ENCODE peak calls at places on chromosome 3, in nine cellular contexts. B is heart left ventricle; Z is CD4-positive, alpha-beta T cell; I is A549; S is HFFc6; H is endothelial cell; R is fibroblast of mammary gland; Q is bronchial epithelial cell; P is SK-N-SH. F is an unnamed sample.

GRCh38 chr3:37024820-37025405 is 31.6 kb downstream of the MLH1 start:
- DNase-seq in B (no peak), Z (no peak), I (no peak), S (no peak), H (no peak), R (no peak), Q (no peak), P (no peak), F (no peak)

GRCh38 chr3:69009559-69010410 is 3.7 kb downstream of the EOGT start:
- DNase-seq in B (no peak), Z (no peak), I (no peak), S (peak; percentile 92), H (peak; percentile 20), R (peak; percentile 85), Q (no peak), P (no peak), F (peak; percentile 41)

GRCh38 chr3:31804251-31805051 is 176.6 kb downstream of the OSBPL10 start:
- DNase-seq in B (no peak), Z (no peak), I (no peak), S (no peak), H (no peak), R (no peak), Q (peak; percentile 33), P (no peak), F (peak; percentile 19)

GRCh38 chr3:51276046-51276445 is 109.0 kb upstream of the MANF start:
- DNase-seq in B (no peak), Z (no peak), I (no peak), S (no peak), H (no peak), R (no peak), Q (no peak), P (no peak), F (no peak)

GRCh38 chr3:18137958-18138357 is 287.2 kb downstream of the SATB1 start:
- DNase-seq in B (no peak), Z (no peak), I (no peak), S (no peak), H (no peak), R (no peak), Q (no peak), P (peak; percentile 39), F (no peak)

GRCh38 chr3:194575484-194576210 is 57.6 kb downstream of the TMEM44 start:
- DNase-seq in B (no peak), Z (no peak), I (peak; percentile 35), S (no peak), H (no peak), R (peak; percentile 96), Q (peak; percentile 71), P (no peak), F (peak; percentile 86)

GRCh38 chr3:188037116-188037718 is 116.7 kb upstream of the LPP start:
- DNase-seq in B (no peak), Z (no peak), I (no peak), S (peak; percentile 25), H (peak; percentile 12), R (peak; percentile 67), Q (peak; percentile 47), P (no peak), F (peak; percentile 58)

GRCh38 chr3:87260270-87260669 is 16.1 kb downstream of the POU1F1 start:
- DNase-seq in B (no peak), Z (peak; percentile 20), I (peak; percentile 28), S (peak; percentile 48), H (peak; percentile 63), R (peak; percentile 61), Q (peak; percentile 65), P (peak; percentile 15), F (peak; percentile 62)

GRCh38 chr3:42703695-42704025 is 1.1 kb upstream of the HHATL start:
- DNase-seq in B (no peak), Z (no peak), I (no peak), S (no peak), H (no peak), R (no peak), Q (no peak), P (no peak), F (no peak)

GRCh38 chr3:15796771-15797599 is 794 bp downstream of the ANKRD28 start:
- DNase-seq in B (no peak), Z (no peak), I (peak; percentile 25), S (peak; percentile 71), H (no peak), R (peak; percentile 89), Q (peak; percentile 79), P (peak; percentile 9), F (peak; percentile 69)

GRCh38 chr3:105353485-105354161 is 13.1 kb upstream of the ALCAM start:
- DNase-seq in B (peak; percentile 52), Z (no peak), I (no peak), S (peak; percentile 56), H (peak; percentile 35), R (peak; percentile 59), Q (peak; percentile 70), P (no peak), F (peak; percentile 63)

GRCh38 chr3:57164217-57164605 is 942 bp downstream of the IL17RD start:
- DNase-seq in B (peak; percentile 68), Z (no peak), I (no peak), S (no peak), H (no peak), R (peak; percentile 43), Q (no peak), P (no peak), F (no peak)

GRCh38 chr3:43997788-43998373 is 243.8 kb upstream of the TOPAZ1 start:
- DNase-seq in B (no peak), Z (no peak), I (no peak), S (no peak), H (peak; percentile 30), R (peak; percentile 22), Q (peak; percentile 8), P (no peak), F (no peak)

GRCh38 chr3:43998374-43998840 is 243.3 kb upstream of the TOPAZ1 start:
- DNase-seq in B (no peak), Z (no peak), I (no peak), S (no peak), H (peak; percentile 31), R (peak; percentile 25), Q (peak; percentile 14), P (no peak), F (no peak)

GRCh38 chr3:43995929-43996378 is 245.7 kb upstream of the TOPAZ1 start:
- DNase-seq in B (no peak), Z (no peak), I (no peak), S (no peak), H (no peak), R (no peak), Q (peak; percentile 13), P (no peak), F (no peak)

GRCh38 chr3:43995078-43995928 is 246.4 kb upstream of the TOPAZ1 start:
- DNase-seq in B (no peak), Z (no peak), I (no peak), S (no peak), H (peak; percentile 17), R (peak; percentile 37), Q (peak; percentile 15), P (peak; percentile 80), F (no peak)

DNA sequence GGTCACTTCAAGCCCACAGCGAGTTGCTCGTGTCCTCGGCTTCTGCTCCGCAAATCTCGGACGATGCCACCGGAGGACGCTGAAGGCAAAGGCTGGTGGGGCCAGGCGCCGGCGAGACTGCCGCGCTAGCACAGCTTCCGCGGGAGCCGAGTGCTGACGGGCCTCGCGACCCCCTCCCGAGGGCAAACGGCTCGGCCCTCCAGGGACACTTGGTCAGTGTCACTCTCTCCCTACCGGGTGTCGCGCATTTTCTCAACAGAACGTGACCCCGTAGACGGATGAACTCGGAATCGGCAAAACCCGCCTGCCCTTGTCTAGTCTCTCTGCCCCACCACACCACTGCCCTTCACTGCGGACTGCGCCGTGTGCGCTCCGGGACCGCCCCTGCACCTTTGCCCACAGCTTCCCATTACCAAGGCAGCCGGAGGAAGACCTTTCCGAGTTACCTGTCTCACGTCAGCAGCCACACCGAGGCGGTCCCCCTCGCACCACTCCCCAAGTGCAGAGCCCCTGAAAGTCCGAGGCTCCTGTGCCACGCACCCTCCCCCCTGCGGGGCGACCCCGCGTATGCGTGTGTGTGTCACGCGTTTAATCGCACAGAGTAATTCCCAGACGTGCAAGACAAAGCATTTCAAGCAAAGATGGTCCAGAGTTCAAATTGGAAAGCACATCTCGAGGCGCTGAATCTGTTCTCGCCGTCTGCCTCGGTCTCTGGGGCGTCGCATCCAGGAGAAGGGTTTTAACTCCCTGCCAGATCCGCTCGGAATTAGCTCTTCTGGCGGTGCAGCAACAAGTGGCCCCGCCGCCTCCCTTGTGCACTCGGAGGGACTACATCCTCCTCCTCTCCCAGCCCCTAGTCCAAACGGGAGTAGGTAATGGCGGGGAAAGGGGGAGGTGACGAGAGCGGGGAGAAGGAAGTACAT is 245.0 kb upstream of the TOPAZ1 start:
- DNase-seq in B (no peak), Z (no peak), I (peak; percentile 36), S (peak; percentile 41), H (peak; percentile 58), R (peak; percentile 54), Q (peak; percentile 26), P (no peak), F (no peak)
- TF ChIP-seq CTCF in B (no peak), Z (no peak), I (peak; percentile 13), S (peak; percentile 58), H (no peak), R (peak; percentile 26), Q (peak; percentile 26), P (peak; percentile 27), F (peak; percentile 5)

GRCh38 chr3:71415708-71416108 is 167.8 kb downstream of the FOXP1 start:
- DNase-seq in B (no peak), Z (no peak), I (no peak), S (no peak), H (no peak), R (no peak), Q (no peak), P (no peak), F (no peak)

GRCh38 chr3:71419369-71419768 is 164.2 kb downstream of the FOXP1 start:
- DNase-seq in B (no peak), Z (no peak), I (no peak), S (no peak), H (no peak), R (no peak), Q (no peak), P (no peak), F (no peak)

GRCh38 chr3:71414189-71414924 is 169.2 kb downstream of the FOXP1 start:
- DNase-seq in B (peak; percentile 59), Z (no peak), I (no peak), S (no peak), H (no peak), R (no peak), Q (peak; percentile 51), P (no peak), F (no peak)

GRCh38 chr3:71413572-71413971 is 170.0 kb downstream of the FOXP1 start:
- DNase-seq in B (no peak), Z (no peak), I (no peak), S (no peak), H (no peak), R (no peak), Q (peak; percentile 48), P (no peak), F (no peak)

GRCh38 chr3:71416868-71417267 is 166.7 kb downstream of the FOXP1 start:
- DNase-seq in B (no peak), Z (peak; percentile 44), I (no peak), S (no peak), H (no peak), R (no peak), Q (no peak), P (no peak), F (no peak)
- TF ChIP-seq CTCF in B (no peak), Z (peak; percentile 40), I (no peak), S (no peak), H (no peak), R (no peak), Q (peak; percentile 17), P (peak; percentile 18), F (peak; percentile 16)

GRCh38 chr3:46695177-46695961 is 1.9 kb upstream of the ALS2CL start:
- DNase-seq in B (peak; percentile 78), Z (peak; percentile 38), I (peak; percentile 31), S (no peak), H (peak; percentile 42), R (peak; percentile 25), Q (peak; percentile 66), P (peak; percentile 47), F (no peak)
- TF ChIP-seq CTCF in B (peak; percentile 9), Z (peak; percentile 41), I (peak; percentile 18), S (peak; percentile 57), H (peak; percentile 54), R (peak; percentile 30), Q (peak; percentile 42), P (no peak), F (peak; percentile 35)

GRCh38 chr3:71069797-71070196 is 513.7 kb downstream of the FOXP1 start:
- DNase-seq in B (no peak), Z (peak; percentile 72), I (peak; percentile 57), S (no peak), H (peak; percentile 69), R (peak; percentile 83), Q (peak; percentile 98), P (peak; percentile 56), F (peak; percentile 56)
- TF ChIP-seq CTCF in B (peak; percentile 31), Z (peak; percentile 74), I (peak; percentile 65), S (peak; percentile 72), H (peak; percentile 55), R (peak; percentile 60), Q (peak; percentile 64), P (peak; percentile 65), F (peak; percentile 44)

F was measured in fibroblast of villous mesenchyme.